ENCODE peak calls at places on chromosome 17, in ten cellular contexts. A is stimulated activated CD8-positive, alpha-beta memory T cell treated with anti-CD3 and anti-CD28 coated beads, Interleukin-4, amount 100 ng/mL, for 4 hours; L is hepatic stellate cell; O is activated CD8-positive, alpha-beta memory T cell treated with anti-CD3 and anti-CD28 coated beads for 24 hours; F is NCI-H1436; X is GM13977; W is left cardiac atrium; R is HCEC 1CT; T is WTC11; Y is T-cell. H is an unnamed sample.

GRCh38 chr17:42129109-42129837 is 6.7 kb downstream of the HSPB9 start:
- DNase-seq in W (no peak), A (no peak), F (no peak), O (no peak), Y (no peak), X (no peak), T (no peak), R (no peak), L (no peak), H (no peak)

GRCh38 chr17:68910256-68910705 is 44.9 kb downstream of the ABCA8 start:
- DNase-seq in W (no peak), T (no peak), O (no peak), R (peak), X (no peak), A (no peak), L (no peak), Y (no peak), F (no peak), H (peak)

GRCh38 chr17:16486373-16487250 is 5.4 kb downstream of the LRRC75A start:
- DNase-seq in Y (no peak), W (peak), L (peak), O (no peak), T (peak), F (peak), A (no peak), R (peak), X (no peak), H (peak)

GRCh38 chr17:70808596-70808995 is 639.3 kb downstream of the KCNJ2 start:
- DNase-seq in F (no peak), X (peak), L (no peak), Y (no peak), R (peak), A (no peak), T (no peak), W (no peak), O (no peak), H (no peak)

GRCh38 chr17:30244853-30245385 is 9.4 kb upstream of the SLC6A4 start:
- DNase-seq in Y (no peak), A (no peak), L (peak), T (no peak), W (no peak), X (no peak), F (no peak), O (no peak), R (peak), H (no peak)

GRCh38 chr17:4532860-4533521 is 22.2 kb downstream of the MYBBP1A start:
- DNase-seq in R (no peak), W (no peak), T (no peak), F (no peak), X (no peak), A (no peak), Y (no peak), O (no peak), L (no peak), H (no peak)

GRCh38 chr17:41486809-41487530 is 2.7 kb downstream of the KRT36 start:
- DNase-seq in W (no peak), X (peak), Y (peak), A (no peak), O (peak), F (no peak), T (peak), R (no peak), L (no peak), H (no peak)

GRCh38 chr17:55632236-55632635 is 90.4 kb downstream of the TMEM100 start:
- DNase-seq in T (no peak), X (no peak), F (no peak), R (no peak), Y (no peak), A (no peak), O (no peak), L (no peak), W (no peak), H (peak)

GRCh38 chr17:76053230-76054111 is 18.8 kb downstream of the SRP68 start:
- DNase-seq in T (no peak), F (no peak), Y (no peak), X (no peak), R (peak), A (no peak), L (peak), O (no peak), W (no peak), H (no peak)

GRCh38 chr17:71251936-71252335 is 868.9 kb upstream of the SOX9 start:
- DNase-seq in T (no peak), O (no peak), X (no peak), A (no peak), L (no peak), W (no peak), R (no peak), Y (no peak), F (no peak), H (no peak)